ENCODE peak calls at places on chromosome 18, in eight cellular contexts. H is ascending aorta, C is endothelial cell, P is IMR-90, R is left ventricle myocardium inferior, M is body of pancreas, W is GM20000, Z is glutamatergic neuron. J is an unnamed sample.

GRCh38 chr18:22488554-22488953 is 70.8 kb upstream of the CTAGE1 start:
- DNase-seq in C (no peak), P (no peak), R (peak), M (peak), W (no peak), H (peak), Z (no peak), J (no peak)

GRCh38 chr18:60060578-60060977 is 160.8 kb downstream of the PMAIP1 start:
- DNase-seq in R (no peak), P (no peak), H (no peak), Z (no peak), M (no peak), W (no peak), C (no peak), J (no peak)

GRCh38 chr18:22088029-22088428 is 81.4 kb upstream of the GATA6 start:
- DNase-seq in Z (no peak), W (no peak), R (no peak), C (no peak), P (no peak), M (peak), H (no peak), J (no peak)

GRCh38 chr18:48348739-48349138 is 60.4 kb downstream of the ZBTB7C start:
- DNase-seq in W (no peak), M (no peak), H (no peak), P (no peak), C (no peak), Z (peak), R (no peak), J (no peak)

GRCh38 chr18:78528437-78529228 is 451.0 kb upstream of the SALL3 start:
- DNase-seq in Z (no peak), W (no peak), R (no peak), H (no peak), C (no peak), P (no peak), M (no peak), J (no peak)

GRCh38 chr18:24212939-24213338 is 74.1 kb downstream of the CABYR start:
- DNase-seq in Z (no peak), H (no peak), W (no peak), C (no peak), R (no peak), P (peak), M (no peak), J (no peak)

GRCh38 chr18:39647627-39648502 is 2082.3 kb upstream of the CELF4 start:
- DNase-seq in C (no peak), R (no peak), W (no peak), M (no peak), Z (no peak), P (peak), H (no peak), J (no peak)

GRCh38 chr18:58501033-58501432 is 127.9 kb downstream of the ALPK2 start:
- DNase-seq in P (no peak), M (no peak), C (no peak), Z (no peak), R (no peak), H (no peak), W (no peak), J (peak)

GRCh38 chr18:5238371-5238758 is 41.3 kb upstream of the AKAIN1 start:
- DNase-seq in P (peak), R (peak), W (peak), M (peak), Z (peak), C (peak), H (peak), J (peak)

GRCh38 chr18:56747032-56747658 is 96.0 kb downstream of the WDR7 start:
- DNase-seq in P (no peak), H (no peak), R (no peak), M (no peak), Z (no peak), W (peak), C (no peak), J (peak)

GRCh38 chr18:64720781-64721464 is 572.0 kb upstream of the LINC00305 start:
- DNase-seq in Z (peak), P (no peak), H (no peak), R (no peak), C (no peak), W (no peak), M (peak), J (no peak)

GRCh38 chr18:62450546-62451395 is 72.1 kb upstream of the ZCCHC2 start:
- DNase-seq in H (peak), M (peak), C (peak), Z (peak), R (peak), W (no peak), P (peak), J (no peak)

GRCh38 chr18:48543228-48543627 is 4.4 kb downstream of the CTIF start:
- DNase-seq in H (no peak), P (no peak), M (peak), R (no peak), W (no peak), C (no peak), Z (no peak), J (no peak)

GRCh38 chr18:71327443-71328120 is 1038.7 kb downstream of the SOCS6 start:
- DNase-seq in H (no peak), Z (no peak), R (no peak), P (no peak), C (no peak), W (no peak), M (no peak), J (no peak)

GRCh38 chr18:47929681-47930085 is 776 bp downstream of the SMAD2 start:
- DNase-seq in Z (no peak), R (no peak), M (no peak), C (no peak), P (peak), H (no peak), W (no peak), J (no peak)

GRCh38 chr18:63590368-63590767 is 3.2 kb downstream of the SERPINB13 start:
- DNase-seq in W (no peak), P (no peak), R (no peak), Z (no peak), M (no peak), C (no peak), H (no peak), J (no peak)

GRCh38 chr18:61093967-61094366 is 239.3 kb upstream of the CDH20 start:
- DNase-seq in C (no peak), P (no peak), Z (no peak), M (no peak), W (no peak), H (no peak), R (no peak), J (no peak)

GRCh38 chr18:55152801-55153200 is 193.5 kb upstream of the CCDC68 start:
- DNase-seq in Z (no peak), C (no peak), P (peak), M (no peak), W (no peak), H (no peak), R (no peak), J (no peak)

GRCh38 chr18:57544958-57545661 is 41.4 kb downstream of the FECH start:
- DNase-seq in P (no peak), M (no peak), C (no peak), Z (no peak), W (peak), H (no peak), R (no peak), J (peak)

GRCh38 chr18:36700955-36701354 is 127.8 kb downstream of the TPGS2 start:
- DNase-seq in C (no peak), R (no peak), M (no peak), H (no peak), P (no peak), W (no peak), Z (no peak), J (no peak)

GRCh38 chr18:13530879-13531387 is 195.4 kb downstream of the FAM210A start:
- DNase-seq in R (peak), P (peak), M (peak), H (peak), W (peak), C (peak), Z (peak), J (peak)

DNA sequence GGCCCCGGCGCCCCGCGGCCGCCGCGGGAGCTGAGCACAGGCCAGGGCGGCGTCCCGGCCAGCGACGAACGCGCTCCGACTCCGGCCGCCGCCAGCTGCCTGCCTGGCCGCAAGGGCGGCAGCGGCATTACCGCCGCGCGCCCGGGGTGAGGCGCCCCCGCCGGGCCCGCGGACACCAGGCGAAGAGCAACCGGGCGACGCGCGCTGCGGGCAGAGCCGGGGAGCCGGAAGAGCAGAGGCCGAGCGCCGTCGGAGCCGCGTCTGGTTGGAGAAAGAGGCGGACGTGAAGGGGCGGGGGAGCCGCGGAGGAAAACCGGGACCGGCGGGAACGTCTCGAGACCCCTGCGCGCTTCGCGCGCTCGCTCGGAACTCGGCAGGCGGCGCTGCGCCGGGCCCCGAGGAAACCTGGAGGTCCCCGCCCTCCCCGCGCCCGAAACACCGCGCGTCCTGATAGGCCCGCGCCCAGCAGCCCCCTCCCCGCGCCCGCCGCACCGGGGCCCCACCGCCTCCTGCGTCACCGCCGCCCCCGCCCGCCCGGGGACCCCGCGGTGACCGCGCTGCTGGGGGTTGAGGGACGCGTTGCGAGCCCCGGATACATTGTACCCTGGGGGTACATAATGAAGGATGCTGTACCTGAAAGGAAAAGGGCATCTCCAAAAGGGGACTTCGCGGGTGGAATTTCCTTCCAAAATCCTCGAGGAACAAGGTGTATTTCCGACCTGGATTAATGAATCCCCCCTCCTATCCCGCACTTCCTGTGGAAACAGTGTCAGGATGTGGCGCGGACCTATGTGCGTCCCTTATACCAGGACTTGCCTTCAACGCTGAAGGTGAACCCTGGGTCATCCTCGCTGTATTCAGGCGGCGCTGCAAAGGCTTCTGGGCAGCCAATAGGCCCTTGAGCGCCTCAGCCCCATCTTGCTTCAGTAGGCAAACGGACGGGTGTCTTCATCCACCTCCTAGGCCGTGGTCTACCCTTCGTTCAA is 1.0 kb upstream of the B4GALT6 start:
- DNase-seq in M (peak), R (peak), P (peak), H (peak), W (peak), C (peak), Z (peak), J (peak)
- TF ChIP-seq CTCF in M (peak), R (peak), P (peak), H (peak), W (peak), C (no peak), Z (no peak), J (peak)

GRCh38 chr18:41745166-41746049 is 209.6 kb upstream of the PIK3C3 start:
- DNase-seq in P (peak), H (no peak), Z (peak), C (peak), W (peak), R (peak), M (peak), J (peak)
- TF ChIP-seq CTCF in P (peak), H (no peak), Z (peak), C (peak), W (peak), R (peak), M (no peak), J (peak)

DNA sequence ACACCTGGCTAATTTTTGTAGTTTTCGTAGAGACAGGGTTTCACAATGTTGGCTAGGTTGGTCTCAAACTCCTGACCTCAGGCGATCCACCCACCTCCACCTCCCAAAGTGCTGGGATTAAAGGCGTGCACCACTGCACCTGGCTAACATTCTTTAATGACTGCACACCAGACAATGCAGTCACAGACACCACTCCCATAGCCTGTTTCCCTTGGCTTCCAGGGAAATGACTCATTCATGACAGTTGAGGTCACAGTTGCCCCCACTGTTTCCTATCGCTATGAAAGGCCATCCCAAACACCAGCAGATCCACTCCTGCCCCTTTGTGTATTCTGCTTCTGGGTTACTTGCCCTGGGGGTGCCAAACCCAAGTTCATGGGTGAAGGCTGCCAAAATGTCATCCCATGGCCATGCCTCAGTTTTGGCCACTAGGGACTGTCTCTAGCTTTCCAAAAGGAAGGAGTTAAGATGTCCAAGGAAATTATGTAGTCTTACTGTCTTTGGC is 8.7 kb downstream of the CHMP1B start:
- DNase-seq in M (no peak), C (no peak), Z (no peak), P (peak), W (no peak), R (no peak), H (no peak), J (no peak)
- TF ChIP-seq CTCF in M (no peak), C (no peak), Z (no peak), P (peak), W (no peak), R (no peak), H (no peak), J (no peak)

GRCh38 chr18:49561377-49562193 is at the start of gene LIPG:
- DNase-seq in W (peak), M (peak), R (no peak), H (no peak), P (peak), C (peak), Z (peak), J (peak)
- TF ChIP-seq CTCF in W (no peak), M (no peak), R (no peak), H (no peak), P (no peak), C (no peak), Z (no peak), J (no peak)

GRCh38 chr18:30886998-30887397 is 155.5 kb downstream of the DSC3 start:
- DNase-seq in M (no peak), H (no peak), P (no peak), W (no peak), C (no peak), R (no peak), Z (no peak), J (no peak)

GRCh38 chr18:30888344-30888743 is 154.2 kb downstream of the DSC3 start:
- DNase-seq in W (no peak), Z (no peak), P (no peak), R (no peak), C (no peak), M (no peak), H (no peak), J (no peak)

DNA sequence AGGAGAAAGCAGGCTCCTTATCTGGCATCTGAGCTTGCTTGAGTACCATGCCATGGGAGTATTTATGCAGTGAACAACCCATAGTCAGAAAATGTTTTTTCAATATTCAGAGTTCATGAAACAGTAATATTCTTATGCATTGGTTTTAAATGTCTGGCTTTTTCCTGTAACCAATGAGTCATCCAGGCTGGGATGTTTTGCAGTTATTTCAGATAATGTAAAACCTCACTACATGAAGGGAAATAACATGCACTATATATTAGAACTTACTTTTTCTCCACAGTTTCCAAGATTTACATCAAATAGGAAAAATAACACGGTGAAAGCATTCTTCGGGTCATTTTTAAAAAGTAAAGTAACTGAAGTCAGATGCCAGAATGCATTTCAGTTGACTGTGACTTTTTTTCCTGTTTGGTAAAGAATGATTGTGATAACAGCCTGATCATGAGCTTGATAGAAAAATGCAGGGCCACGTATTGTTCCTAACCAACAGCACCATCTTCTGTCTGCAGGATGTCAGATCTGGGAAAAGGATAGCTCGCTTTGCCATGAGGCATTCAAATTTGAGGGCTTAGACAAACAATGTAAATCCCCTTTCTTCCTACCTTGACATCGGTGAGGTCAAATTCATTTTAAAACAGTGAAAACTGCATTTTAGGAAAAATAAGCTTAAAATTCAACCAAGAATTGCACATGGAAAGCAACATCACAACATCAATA is 152.8 kb downstream of the DSC3 start:
- DNase-seq in Z (peak), W (no peak), R (no peak), M (no peak), C (peak), H (no peak), P (no peak), J (no peak)
- TF ChIP-seq CTCF in Z (peak), W (no peak), R (peak), M (no peak), C (peak), H (no peak), P (no peak), J (peak)

J was measured in GM10248.